ENCODE peak calls at places on chromosomes 2 and 18, in seven cellular contexts. Y, T, Q, G, F, D and C are unnamed samples.

GRCh38 chr2:197972017-197972416 is 167.6 kb downstream of the PLCL1 start:
- DNase-seq in D (no peak), G (peak), Y (peak), F (peak), Q (no peak), T (no peak), C (peak)

GRCh38 chr2:162127422-162127821 is 24.6 kb downstream of the GCG start:
- DNase-seq in G (no peak), T (no peak), F (no peak), Y (no peak), Q (no peak), D (no peak), C (no peak)

GRCh38 chr18:55096261-55097026 is 137.2 kb upstream of the CCDC68 start:
- DNase-seq in G (peak), T (no peak), Y (peak), Q (peak), F (peak), D (peak), C (peak)

GRCh38 chr2:110146183-110146944 is 30.7 kb upstream of the MALL start:
- DNase-seq in G (no peak), Q (no peak), T (no peak), Y (no peak), F (no peak), D (no peak), C (no peak)

GRCh38 chr2:71528221-71528620 is 74.9 kb downstream of the DYSF start:
- DNase-seq in F (no peak), D (no peak), Y (no peak), T (no peak), Q (no peak), G (no peak), C (no peak)

GRCh38 chr18:12722731-12723130 is 19.9 kb downstream of the PSMG2 start:
- DNase-seq in T (no peak), G (no peak), F (no peak), Q (no peak), D (no peak), Y (no peak), C (no peak)

GRCh38 chr18:78777992-78778391 is 201.6 kb upstream of the SALL3 start:
- DNase-seq in F (no peak), D (no peak), G (no peak), T (no peak), Q (no peak), Y (no peak), C (no peak)

GRCh38 chr2:45169339-45170190 is 160.3 kb upstream of the SIX2 start:
- DNase-seq in Y (peak), F (no peak), Q (peak), D (no peak), T (no peak), G (peak), C (no peak)

GRCh38 chr2:234241656-234242445 is 191.3 kb downstream of the SPP2 start:
- DNase-seq in G (peak), D (peak), Q (peak), T (no peak), Y (peak), F (peak), C (peak)

GRCh38 chr2:221649045-221649444 is 76.9 kb upstream of the EPHA4 start:
- DNase-seq in Q (no peak), D (no peak), G (no peak), T (no peak), F (no peak), Y (peak), C (no peak)

GRCh38 chr2:241555711-241556110 is 2.8 kb upstream of the BOK start:
- DNase-seq in Y (no peak), Q (no peak), T (no peak), G (no peak), D (no peak), F (no peak), C (no peak)

GRCh38 chr2:71786291-71787107 is 333.1 kb downstream of the DYSF start:
- DNase-seq in T (no peak), F (no peak), D (no peak), Q (no peak), Y (no peak), G (no peak), C (no peak)

GRCh38 chr18:79395761-79396404 is at the start of gene NFATC1:
- DNase-seq in T (peak), G (peak), Q (peak), F (peak), Y (peak), D (no peak), C (peak)

GRCh38 chr2:138319616-138320015 is 182.0 kb upstream of the SPOPL start:
- DNase-seq in G (no peak), T (no peak), Y (no peak), Q (no peak), D (no peak), F (no peak), C (no peak)

GRCh38 chr2:159759577-159759976 is 38.4 kb downstream of the CD302 start:
- DNase-seq in G (no peak), D (no peak), Y (peak), F (no peak), T (no peak), Q (no peak), C (no peak)

GRCh38 chr2:100396483-100396882 is 21.0 kb downstream of the CHST10 start:
- DNase-seq in Y (no peak), Q (no peak), D (no peak), G (no peak), T (no peak), F (no peak), C (no peak)

GRCh38 chr2:156930423-156930822 is 327.1 kb upstream of the GALNT5 start:
- DNase-seq in F (no peak), Y (no peak), Q (no peak), D (no peak), T (no peak), G (no peak), C (no peak)

GRCh38 chr2:170493698-170494097 is 221.4 kb upstream of the SP5 start:
- DNase-seq in F (peak), G (peak), T (no peak), Q (peak), D (no peak), Y (no peak), C (no peak)

GRCh38 chr2:205712983-205713531 is 30.8 kb downstream of the NRP2 start:
- DNase-seq in Q (no peak), Y (peak), F (peak), D (no peak), G (no peak), T (no peak), C (no peak)

GRCh38 chr2:233438573-233439147 is 84.4 kb downstream of the DGKD start:
- DNase-seq in Y (no peak), F (no peak), Q (no peak), D (no peak), G (no peak), T (no peak), C (no peak)

GRCh38 chr18:3209859-3210569 is 9.8 kb downstream of the MYOM1 start:
- DNase-seq in F (no peak), T (no peak), G (no peak), D (no peak), Y (no peak), Q (no peak), C (no peak)

GRCh38 chr2:188345439-188345838 is 53.8 kb downstream of the GULP1 start:
- DNase-seq in Q (no peak), T (no peak), Y (peak), G (peak), F (peak), D (no peak), C (no peak)

GRCh38 chr18:49114556-49114955 is 163.8 kb upstream of the SMAD7 start:
- DNase-seq in T (no peak), F (no peak), D (no peak), G (no peak), Y (no peak), Q (no peak), C (no peak)

GRCh38 chr18:2515408-2515807 is 55.9 kb downstream of the METTL4 start:
- DNase-seq in F (peak), D (peak), T (no peak), G (peak), Q (peak), Y (peak), C (peak)

GRCh38 chr2:126908721-126909177 is 10.1 kb downstream of the TEX51 start:
- DNase-seq in Y (no peak), D (no peak), T (no peak), F (no peak), G (no peak), Q (no peak), C (no peak)

GRCh38 chr2:234754126-234754525 is 197.7 kb upstream of the SH3BP4 start:
- DNase-seq in F (peak), Y (no peak), Q (no peak), T (no peak), G (peak), D (no peak), C (no peak)